ENCODE peak calls at places on chromosomes 5 and 9, in nine cellular contexts. G, K, M, X, J, C, P, A and L are unnamed samples.

GRCh38 chr5:138661342-138661975 is 86.3 kb upstream of the HSPA9 start:
- DNase-seq in C (no peak), A (no peak), G (no peak), K (no peak), X (no peak), M (no peak), P (no peak), J (no peak), L (no peak)

GRCh38 chr5:148978370-148979103 is 84.3 kb downstream of the SH3TC2 start:
- DNase-seq in K (no peak), X (no peak), C (no peak), J (no peak), P (no peak), A (no peak), G (no peak), M (no peak), L (no peak)

GRCh38 chr5:15695171-15695676 is 195.2 kb downstream of the FBXL7 start:
- DNase-seq in G (no peak), P (peak; percentile 23), K (no peak), M (no peak), C (no peak), J (no peak), A (no peak), X (peak; percentile 33), L (no peak)

GRCh38 chr5:149438281-149438680 is 59.2 kb upstream of the IL17B start:
- DNase-seq in P (no peak), G (no peak), C (no peak), J (no peak), A (no peak), M (no peak), X (no peak), K (no peak), L (no peak)

GRCh38 chr5:39947657-39948056 is 522.9 kb upstream of the DAB2 start:
- DNase-seq in C (no peak), A (peak; percentile 32), M (no peak), G (no peak), X (no peak), P (no peak), K (no peak), J (no peak), L (no peak)

GRCh38 chr9:126697350-126697749 is 83.6 kb downstream of the LMX1B start:
- DNase-seq in M (no peak), X (no peak), K (no peak), P (no peak), J (peak; percentile 48), G (no peak), C (no peak), A (no peak), L (no peak)

GRCh38 chr9:129610473-129611301 is 10.2 kb downstream of the C9orf50 start:
- DNase-seq in G (peak; percentile 77), M (peak; percentile 90), J (peak; percentile 88), P (peak; percentile 91), K (peak; percentile 48), X (peak; percentile 85), C (peak; percentile 73), A (peak; percentile 79), L (peak; percentile 62)

GRCh38 chr9:6439051-6439703 is 26.2 kb downstream of the UHRF2 start:
- DNase-seq in A (no peak), P (no peak), J (no peak), X (no peak), M (no peak), G (no peak), K (no peak), C (no peak), L (no peak)

GRCh38 chr9:27714388-27714787 is 141.1 kb upstream of the C9orf72 start:
- DNase-seq in A (no peak), G (no peak), C (no peak), K (no peak), P (no peak), M (no peak), X (no peak), J (no peak), L (no peak)

GRCh38 chr5:118371973-118372650 is 616.2 kb downstream of the DTWD2 start:
- DNase-seq in A (peak; percentile 33), M (no peak), J (no peak), P (no peak), K (no peak), X (no peak), G (no peak), C (no peak), L (no peak)

GRCh38 chr9:117825609-117826347 is 121.6 kb downstream of the TLR4 start:
- DNase-seq in K (no peak), X (no peak), M (no peak), A (no peak), G (no peak), J (no peak), P (no peak), C (no peak), L (no peak)

GRCh38 chr5:64384761-64385160 is 121.1 kb upstream of the RGS7BP start:
- DNase-seq in A (no peak), J (no peak), X (no peak), P (peak; percentile 44), C (no peak), G (no peak), M (no peak), K (peak; percentile 12), L (no peak)

GRCh38 chr5:55904152-55904551 is 53.0 kb downstream of the IL31RA start:
- DNase-seq in X (no peak), C (no peak), G (no peak), K (no peak), A (no peak), P (no peak), J (no peak), M (no peak), L (no peak)

DNA sequence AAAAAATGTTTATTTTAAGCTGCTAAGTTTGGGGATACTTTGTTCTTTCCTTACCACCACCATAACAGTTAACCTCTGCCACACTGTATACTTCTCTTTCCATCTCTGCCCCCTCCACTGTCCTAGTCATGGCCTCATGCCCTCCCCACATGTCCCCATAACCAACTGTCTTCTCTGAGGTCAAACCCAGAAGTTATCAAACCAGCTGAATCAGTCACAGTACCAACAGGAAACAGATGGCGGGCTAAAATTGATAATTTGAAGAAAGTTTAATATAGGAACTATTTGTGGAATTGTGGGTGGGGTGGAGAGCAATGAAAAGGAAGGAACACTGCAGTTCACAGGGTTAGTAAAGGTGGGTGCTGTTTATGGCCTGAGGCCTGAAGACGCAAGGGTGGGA is 5.7 kb upstream of the DCTN4 start:
- DNase-seq in X (no peak), G (no peak), M (no peak), A (no peak), C (no peak), K (no peak), P (no peak), J (no peak), L (no peak)
- H3K27ac ChIP-seq in X (peak overlapping the region; percentile 86), G (no peak overlapping the region), M (no peak overlapping the region), A (peak overlapping the region; percentile 55), C (peak overlapping the region; percentile 86), K (peak overlapping the region; percentile 56), P (peak overlapping the region; percentile 77), J (peak overlapping the region; percentile 51), L (no peak overlapping the region)

GRCh38 chr9:136180586-136180985 is 24.3 kb downstream of the LHX3 start:
- DNase-seq in P (no peak), G (no peak), C (no peak), A (no peak), J (no peak), X (no peak), K (no peak), M (no peak), L (no peak)
- H3K27me3 ChIP-seq in P (peaks cover 2% of the 10 kb centered on the region), G (no peaks in the 10 kb centered on the region), C (peaks cover 76% of the 10 kb centered on the region), A (no peaks in the 10 kb centered on the region), J (peaks cover 27% of the 10 kb centered on the region), X (no peaks in the 10 kb centered on the region), K (peaks cover 40% of the 10 kb centered on the region), M (no peaks in the 10 kb centered on the region), L (peaks cover 2% of the 10 kb centered on the region)

GRCh38 chr5:177540438-177540837 is 13.9 kb downstream of the FAM193B start:
- DNase-seq in M (no peak), P (no peak), C (no peak), A (no peak), G (no peak), J (no peak), K (no peak), X (no peak), L (peak; percentile 82)
- H3K4me1 ChIP-seq in M (peaks cover 19% of the 10 kb centered on the region), P (peaks cover 19% of the 10 kb centered on the region), C (no peaks in the 10 kb centered on the region), A (peaks cover 30% of the 10 kb centered on the region), G (peaks cover 23% of the 10 kb centered on the region), J (peaks cover 28% of the 10 kb centered on the region), K (peaks cover 6% of the 10 kb centered on the region), X (peaks cover 13% of the 10 kb centered on the region), L (peaks cover 24% of the 10 kb centered on the region)

GRCh38 chr5:140311011-140311467 is 8.1 kb upstream of the PFDN1 start:
- DNase-seq in K (peak; percentile 16), M (no peak), G (no peak), P (peak; percentile 78), X (no peak), A (no peak), J (no peak), C (peak; percentile 51), L (no peak)
- H3K27ac ChIP-seq in K (no peak overlapping the region), M (no peak overlapping the region), G (no peak overlapping the region), P (peak overlapping the region; percentile 78), X (peak overlapping the region; percentile 26), A (no peak overlapping the region), J (no peak overlapping the region), C (peak overlapping the region; percentile 57), L (no peak overlapping the region)

DNA sequence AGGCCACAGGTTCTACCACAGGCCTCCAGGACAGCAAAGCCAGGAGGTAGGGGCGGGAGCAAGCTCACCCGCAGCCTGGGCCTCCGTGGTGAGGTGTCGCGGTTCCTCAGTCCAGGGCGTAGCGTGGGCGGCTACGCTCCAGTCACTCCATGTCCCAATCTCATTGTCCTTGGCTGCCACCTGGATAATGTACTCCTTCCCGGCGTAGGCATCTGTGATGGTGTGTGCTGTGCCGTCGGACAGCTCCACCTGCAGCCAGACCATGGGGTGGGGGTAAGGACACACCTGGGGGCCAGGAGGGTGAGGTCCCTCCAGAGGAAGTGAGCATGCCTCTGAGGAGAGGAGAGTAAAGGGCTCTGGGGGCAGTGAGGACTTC is 29.8 kb upstream of the ENHO start:
- DNase-seq in X (no peak), A (no peak), P (no peak), C (peak; percentile 20), G (no peak), K (no peak), J (peak; percentile 37), M (peak; percentile 48), L (no peak)
- H3K27me3 ChIP-seq in X (no peaks in the 10 kb centered on the region), A (no peaks in the 10 kb centered on the region), P (peaks cover 2% of the 10 kb centered on the region), C (peaks cover 42% of the 10 kb centered on the region), G (no peaks in the 10 kb centered on the region), K (peaks cover 51% of the 10 kb centered on the region), J (no peaks in the 10 kb centered on the region), M (no peaks in the 10 kb centered on the region), L (no peaks in the 10 kb centered on the region)

GRCh38 chr9:115104908-115105307 is 13.0 kb downstream of the TNC start:
- DNase-seq in G (no peak), X (no peak), K (no peak), C (no peak), A (no peak), P (no peak), M (no peak), J (no peak), L (no peak)
- H3K4me1 ChIP-seq in G (no peaks in the 10 kb centered on the region), X (no peaks in the 10 kb centered on the region), K (no peaks in the 10 kb centered on the region), C (no peaks in the 10 kb centered on the region), A (no peaks in the 10 kb centered on the region), P (no peaks in the 10 kb centered on the region), M (no peaks in the 10 kb centered on the region), J (no peaks in the 10 kb centered on the region), L (no peaks in the 10 kb centered on the region)

GRCh38 chr9:137605146-137606004 is at the start of gene ARRDC1:
- DNase-seq in A (peak; percentile 85), M (peak; percentile 96), G (peak; percentile 97), J (peak; percentile 98), P (peak; percentile 96), C (peak; percentile 96), X (peak; percentile 90), K (peak; percentile 91), L (peak; percentile 95)
- H3K27ac ChIP-seq in A (peak within 1 kb of the TSS; percentile 81), M (peak within 1 kb of the TSS; percentile 89), G (peak within 1 kb of the TSS; percentile 91), J (peak within 1 kb of the TSS; percentile 89), P (peak within 1 kb of the TSS; percentile 99), C (peak within 1 kb of the TSS; percentile 88), X (peak within 1 kb of the TSS; percentile 66), K (peak within 1 kb of the TSS; percentile 79), L (peak within 1 kb of the TSS; percentile 84)